ENCODE peak calls at places on chromosome 14, in ten cellular contexts. Y is testis; N is A549; R is left ventricle myocardium inferior; E is breast epithelium; D is caudate nucleus; A is CD8-positive, alpha-beta T cell; U is dorsolateral prefrontal cortex; I is thyroid gland; Z is heart right ventricle. T is an unnamed sample.

GRCh38 chr14:71582705-71583104 is 349.5 kb upstream of the RGS6 start:
- DNase-seq in E (no peak), A (no peak), Y (no peak), U (no peak), I (no peak), D (no peak), N (no peak), R (no peak), Z (no peak), T (no peak)

GRCh38 chr14:67218126-67218525 is 23.1 kb upstream of the PALS1 start:
- DNase-seq in U (no peak), R (no peak), A (no peak), Z (no peak), Y (no peak), E (no peak), D (no peak), N (no peak), I (no peak), T (no peak)

GRCh38 chr14:51258280-51258679 is 18.2 kb downstream of the TMX1 start:
- DNase-seq in D (no peak), N (no peak), R (no peak), I (no peak), Z (no peak), Y (no peak), E (no peak), A (no peak), U (no peak), T (no peak)

GRCh38 chr14:53531151-53531550 is 378.0 kb upstream of the DDHD1 start:
- DNase-seq in Y (no peak), A (no peak), Z (no peak), D (no peak), U (no peak), R (no peak), I (no peak), N (no peak), E (no peak), T (no peak)

GRCh38 chr14:64542839-64543207 is 2.3 kb downstream of the HSPA2 start:
- DNase-seq in A (no peak), U (no peak), E (no peak), Z (no peak), Y (no peak), R (no peak), N (no peak), I (no peak), D (no peak), T (no peak)

GRCh38 chr14:23524954-23525353 is 26.6 kb downstream of the ZFHX2 start:
- DNase-seq in I (no peak), Y (no peak), D (no peak), R (no peak), E (no peak), A (no peak), N (no peak), Z (no peak), U (no peak), T (no peak)

GRCh38 chr14:56189306-56189705 is 71.1 kb downstream of the PELI2 start:
- DNase-seq in E (no peak), D (no peak), Z (no peak), Y (no peak), A (no peak), R (no peak), N (peak), I (no peak), U (no peak), T (no peak)

GRCh38 chr14:37411079-37411735 is 183.8 kb downstream of the FOXA1 start:
- DNase-seq in E (no peak), N (no peak), U (no peak), I (no peak), Z (no peak), D (no peak), R (no peak), Y (no peak), A (no peak), T (no peak)

GRCh38 chr14:76502638-76503037 is 126.7 kb downstream of the ESRRB start:
- DNase-seq in Y (no peak), R (no peak), I (no peak), A (no peak), D (no peak), E (no peak), Z (no peak), N (no peak), U (no peak), T (no peak)

GRCh38 chr14:101001311-101002069 is 98.0 kb upstream of the RTL1 start:
- DNase-seq in R (no peak), A (no peak), D (no peak), E (peak), U (no peak), I (no peak), N (no peak), Y (no peak), Z (no peak), T (no peak)

GRCh38 chr14:31207287-31207745 is 277 bp downstream of the HECTD1 start:
- DNase-seq in R (no peak), I (no peak), U (no peak), Z (no peak), D (no peak), Y (no peak), E (peak), A (no peak), N (no peak), T (peak)

GRCh38 chr14:75247286-75247922 is 31.2 kb upstream of the FOS start:
- DNase-seq in N (no peak), D (no peak), Y (no peak), A (peak), R (no peak), I (no peak), E (no peak), U (no peak), Z (no peak), T (no peak)

GRCh38 chr14:43464968-43465367 is 1042.1 kb downstream of the FSCB start:
- DNase-seq in Y (no peak), U (no peak), E (no peak), N (no peak), D (no peak), Z (no peak), A (no peak), I (no peak), R (no peak), T (no peak)

GRCh38 chr14:96162265-96162664 is 42.4 kb upstream of the BDKRB2 start:
- DNase-seq in E (no peak), Z (no peak), U (no peak), I (no peak), Y (no peak), D (no peak), N (no peak), A (no peak), R (no peak), T (no peak)

GRCh38 chr14:50364792-50365191 is 31.9 kb downstream of the CDKL1 start:
- DNase-seq in R (no peak), D (no peak), E (no peak), U (no peak), N (no peak), Z (no peak), I (no peak), A (no peak), Y (no peak), T (no peak)

GRCh38 chr14:70714055-70714550 is 72.4 kb downstream of the TTC9 start:
- DNase-seq in N (peak), U (peak), A (peak), Z (peak), Y (peak), I (peak), R (no peak), D (no peak), E (no peak), T (no peak)

GRCh38 chr14:53360821-53361220 is 207.7 kb upstream of the DDHD1 start:
- DNase-seq in U (no peak), D (no peak), E (no peak), A (no peak), Z (no peak), N (no peak), R (no peak), Y (no peak), I (no peak), T (no peak)

GRCh38 chr14:65879218-65880009 is 466.9 kb downstream of the FUT8 start:
- DNase-seq in D (no peak), Y (no peak), Z (no peak), N (peak), I (no peak), A (no peak), R (no peak), E (no peak), U (no peak), T (no peak)

GRCh38 chr14:51957950-51958349 is 31.4 kb upstream of the RTRAF start:
- DNase-seq in D (no peak), Z (no peak), I (no peak), Y (no peak), N (no peak), E (no peak), R (no peak), A (no peak), U (no peak), T (no peak)

GRCh38 chr14:45907782-45908181 is 654.8 kb upstream of the MIS18BP1 start:
- DNase-seq in N (no peak), Z (no peak), U (no peak), Y (no peak), D (no peak), E (no peak), I (no peak), A (no peak), R (no peak), T (no peak)

GRCh38 chr14:92540472-92541048 is 27.0 kb downstream of the RIN3 start:
- DNase-seq in D (no peak), A (no peak), N (peak), Y (peak), E (peak), R (peak), I (peak), Z (peak), U (peak), T (peak)

GRCh38 chr14:23544511-23545447 is 6.8 kb downstream of the ZFHX2 start:
- DNase-seq in U (peak), R (peak), N (no peak), Y (no peak), D (no peak), E (no peak), A (no peak), Z (peak), I (no peak), T (no peak)

GRCh38 chr14:59631237-59631636 is 54.6 kb upstream of the CCDC175 start:
- DNase-seq in D (no peak), R (no peak), I (no peak), A (no peak), Z (no peak), Y (peak), U (no peak), E (no peak), N (no peak), T (no peak)

GRCh38 chr14:51121096-51121495 is 26.2 kb upstream of the TRIM9 start:
- DNase-seq in D (no peak), I (no peak), Z (no peak), R (no peak), U (no peak), E (no peak), N (no peak), A (no peak), Y (no peak), T (no peak)

GRCh38 chr14:52077261-52077984 is 8.6 kb upstream of the NID2 start:
- DNase-seq in R (no peak), E (no peak), A (no peak), Y (no peak), N (no peak), Z (no peak), D (no peak), I (no peak), U (no peak), T (no peak)

GRCh38 chr14:24298892-24299254 is 707 bp downstream of the DHRS1 start:
- DNase-seq in E (peak), I (no peak), Y (no peak), R (no peak), D (no peak), U (peak), Z (no peak), N (peak), A (no peak), T (no peak)

GRCh38 chr14:51014086-51014485 is 69.8 kb upstream of the PYGL start:
- DNase-seq in E (no peak), Z (peak), U (peak), N (no peak), D (no peak), Y (peak), I (peak), R (no peak), A (no peak), T (no peak)

GRCh38 chr14:62897057-62897456 is 148.2 kb downstream of the KCNH5 start:
- DNase-seq in R (no peak), E (no peak), N (no peak), I (no peak), Z (no peak), Y (no peak), U (no peak), D (no peak), A (no peak), T (no peak)

GRCh38 chr14:31926123-31926522 is 151.0 kb upstream of the ARHGAP5 start:
- DNase-seq in I (no peak), N (peak), A (no peak), R (no peak), Y (no peak), U (no peak), Z (no peak), E (no peak), D (no peak), T (no peak)

GRCh38 chr14:93977790-93978581 is 1.6 kb upstream of the ASB2 start:
- DNase-seq in E (no peak), I (no peak), A (peak), N (no peak), U (no peak), Z (no peak), D (no peak), R (no peak), Y (no peak), T (no peak)

DNA sequence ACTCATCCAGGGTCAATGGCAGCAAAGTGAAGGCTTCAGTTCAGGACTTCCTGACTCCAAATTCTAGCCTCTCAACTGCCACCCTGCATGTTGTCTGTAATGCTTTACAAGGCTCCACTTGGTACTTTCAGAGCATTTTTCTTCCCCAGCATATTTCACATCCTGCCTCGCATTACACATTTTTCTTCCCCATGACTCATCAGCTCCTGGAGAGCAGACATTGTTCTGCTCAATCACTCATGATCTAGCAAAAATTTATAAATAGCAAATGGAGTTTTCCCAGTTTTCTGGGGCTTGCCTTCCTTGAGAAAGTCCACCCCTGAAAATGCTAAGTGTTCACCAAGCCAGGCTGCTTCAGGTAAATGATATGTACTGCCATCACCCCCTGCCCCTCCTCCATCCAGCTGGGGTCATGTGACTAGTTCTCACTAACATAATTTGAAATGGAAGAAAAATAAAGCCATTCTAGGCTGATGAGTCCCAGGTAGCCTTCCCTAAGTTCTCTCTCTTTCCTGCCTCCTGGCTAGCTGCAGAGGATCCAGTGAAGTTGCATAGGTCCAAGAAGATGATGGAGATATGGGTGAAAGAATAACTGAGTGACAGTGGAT is 69.4 kb downstream of the ARMH4 start:
- DNase-seq in N (peak), D (no peak), Z (no peak), Y (no peak), U (no peak), I (peak), A (no peak), E (no peak), R (no peak), T (no peak)
- H3K27ac ChIP-seq in N (peak), D (no peak), Z (peak), Y (no peak), U (no peak), I (no peak), A (no peak), E (no peak), R (peak), T (no peak)

DNA sequence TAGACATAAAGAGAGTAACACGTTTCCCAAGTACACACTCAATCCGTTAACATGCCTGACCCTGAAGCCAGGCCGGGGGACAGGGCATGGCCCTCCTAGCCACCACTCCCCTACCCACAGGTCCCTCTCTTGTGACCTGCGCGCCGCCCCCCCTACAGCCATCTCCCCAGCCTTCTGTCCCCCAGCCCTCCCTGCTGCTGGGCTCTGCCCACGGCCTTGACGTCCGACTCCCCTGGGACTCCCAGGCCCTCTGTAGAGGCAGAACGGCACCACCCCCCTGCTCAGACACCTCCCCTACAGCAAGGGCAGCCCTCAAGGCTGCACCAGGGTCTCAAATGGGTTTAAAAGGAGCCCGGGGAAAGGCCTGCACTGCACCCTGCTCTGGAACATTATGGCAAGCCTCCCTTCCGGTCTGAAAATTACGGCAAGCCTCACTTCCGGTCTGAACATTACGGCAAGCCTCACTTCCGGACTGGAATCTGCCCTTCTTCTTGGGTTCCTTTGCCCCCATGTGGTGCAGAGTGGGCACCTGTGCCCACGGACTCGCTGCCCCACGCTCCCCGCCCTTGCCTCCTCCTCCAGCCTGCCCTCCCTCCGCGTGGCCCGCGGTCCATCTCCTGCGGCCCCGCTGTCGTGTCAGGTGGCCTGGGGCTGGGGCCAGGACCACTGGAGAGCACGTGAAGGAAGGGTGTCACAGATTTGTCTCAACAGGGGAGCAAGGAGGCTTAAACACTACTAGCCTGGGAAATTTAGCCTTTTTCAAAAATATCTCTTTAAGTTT is 77.6 kb downstream of the MOK start:
- DNase-seq in R (no peak), N (no peak), A (no peak), E (no peak), Y (peak), D (no peak), I (no peak), Z (no peak), U (no peak), T (no peak)
- H3K27ac ChIP-seq in R (no peak), N (no peak), A (no peak), E (no peak), Y (peak), D (no peak), I (no peak), Z (no peak), U (no peak), T (no peak)

GRCh38 chr14:35858521-35859209 is 32.5 kb downstream of the BRMS1L start:
- DNase-seq in N (no peak), U (no peak), R (no peak), Y (no peak), E (no peak), Z (no peak), I (no peak), A (no peak), D (no peak), T (no peak)

GRCh38 chr14:35855886-35856481 is 29.8 kb downstream of the BRMS1L start:
- DNase-seq in I (no peak), Z (no peak), U (no peak), E (no peak), R (no peak), D (no peak), N (no peak), Y (no peak), A (no peak), T (no peak)

GRCh38 chr14:35866595-35867279 is 40.6 kb downstream of the BRMS1L start:
- DNase-seq in E (no peak), A (no peak), D (no peak), Y (no peak), I (no peak), U (no peak), N (no peak), Z (no peak), R (no peak), T (no peak)

GRCh38 chr14:35865611-35866010 is 39.5 kb downstream of the BRMS1L start:
- DNase-seq in U (no peak), R (no peak), D (no peak), I (no peak), E (no peak), N (no peak), A (no peak), Z (no peak), Y (no peak), T (no peak)

DNA sequence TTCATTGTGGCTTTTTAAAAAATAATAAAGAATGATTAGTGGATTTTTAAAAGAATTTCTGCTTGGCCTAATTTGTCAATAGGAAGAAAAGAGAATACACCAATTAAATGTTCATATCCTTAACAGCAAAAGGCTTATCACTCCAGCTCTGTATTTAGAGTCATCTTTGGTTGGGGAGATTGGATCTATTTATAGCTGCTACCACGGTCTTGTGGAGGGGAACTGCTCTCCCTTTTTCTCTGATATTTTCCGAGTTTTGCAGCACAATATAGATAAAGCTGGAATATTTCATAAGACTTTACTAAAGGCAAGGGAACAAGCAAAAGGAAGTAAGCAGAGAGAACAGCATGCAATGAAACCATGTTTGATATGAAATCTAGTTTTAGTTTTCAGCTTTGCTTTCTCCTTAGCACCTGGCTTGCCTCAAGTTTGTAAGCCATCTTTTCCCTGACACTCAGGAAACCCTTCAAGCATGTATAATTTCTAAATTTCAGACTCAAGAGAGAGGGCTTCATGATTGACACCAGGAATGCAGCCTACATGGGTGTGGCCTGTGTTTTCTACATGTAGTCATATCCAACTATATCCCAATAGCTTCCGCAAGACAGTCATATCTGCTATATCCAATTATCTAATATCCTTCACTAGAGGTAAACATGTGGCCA is 35.2 kb downstream of the BRMS1L start:
- DNase-seq in D (no peak), Z (no peak), A (no peak), U (no peak), Y (no peak), I (no peak), E (no peak), R (no peak), N (no peak), T (no peak)
- H3K27ac ChIP-seq in D (no peak), Z (no peak), A (no peak), U (no peak), Y (no peak), I (no peak), E (no peak), R (peak), N (no peak), T (no peak)

DNA sequence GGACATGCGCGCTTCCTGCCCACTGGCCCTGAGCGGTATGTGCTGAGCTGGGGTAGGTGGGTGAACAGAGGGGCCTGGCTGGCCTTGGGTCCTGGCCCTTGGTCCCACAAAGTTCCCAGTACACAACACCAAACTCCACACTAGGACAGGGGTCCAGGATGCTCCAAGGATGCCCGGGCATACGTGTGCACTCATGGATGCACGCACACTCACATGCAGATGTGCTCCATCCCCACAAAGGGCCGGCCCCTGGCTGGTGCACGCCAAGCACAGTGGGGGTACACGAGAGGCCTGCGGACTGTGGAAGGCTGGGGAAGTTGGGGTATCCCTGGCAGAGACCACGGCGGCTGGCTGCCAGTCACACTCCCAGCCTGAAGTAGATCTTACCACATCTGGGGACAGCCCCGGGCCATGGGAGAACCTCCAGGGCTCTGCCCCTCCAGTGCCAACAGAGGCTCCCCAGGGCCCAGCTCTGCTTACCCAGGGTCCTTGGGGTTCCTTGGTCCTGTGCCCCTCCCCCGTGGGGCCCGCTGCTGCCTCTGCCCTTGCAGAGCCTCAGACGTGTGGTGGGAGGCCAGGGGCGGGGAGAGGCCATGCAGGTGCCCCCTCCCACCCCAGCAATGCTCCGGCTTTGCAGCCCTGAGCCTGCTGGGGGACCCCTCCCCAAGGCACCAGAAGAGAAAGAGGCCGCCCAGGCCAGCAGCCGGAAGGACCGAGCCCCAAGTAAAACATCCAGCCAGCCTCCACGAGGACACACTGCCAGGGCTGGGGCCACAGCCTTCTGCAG is 24.0 kb upstream of the NUDT14 start:
- DNase-seq in A (no peak), N (no peak), E (no peak), D (no peak), I (no peak), Z (no peak), U (no peak), Y (no peak), R (no peak), T (no peak)
- H3K27ac ChIP-seq in A (no peak), N (peak), E (no peak), D (no peak), I (peak), Z (peak), U (no peak), Y (no peak), R (peak), T (no peak)

GRCh38 chr14:38838979-38839323 is 264.1 kb downstream of the SEC23A start:
- DNase-seq in A (no peak), N (no peak), U (no peak), Y (no peak), D (no peak), I (no peak), Z (no peak), R (no peak), E (no peak), T (no peak)
- H3K27ac ChIP-seq in A (no peak), N (no peak), U (no peak), Y (no peak), D (no peak), I (no peak), Z (no peak), R (no peak), E (no peak), T (no peak)

T was measured in ovary.